ENCODE peak calls at places on chromosome 18, in ten cellular contexts. One of them, this sample, is unnamed.

GRCh38 chr18:14086459-14087231 is 45.6 kb downstream of the ZNF519 start:
- DNase-seq in upper lobe of right lung: no peak
- DNase-seq in fibroblast of mammary gland: peak
- DNase-seq in mucosa of gallbladder: no peak
- DNase-seq in HepG2: peak
- DNase-seq in GM23248: peak
- DNase-seq in left cardiac atrium: no peak
- DNase-seq in GM13976: peak
- DNase-seq in OCI-LY7: peak
- DNase-seq in RKO: peak
- DNase-seq in this sample: no peak

GRCh38 chr18:40926679-40927078 is 1028.4 kb upstream of the PIK3C3 start:
- DNase-seq in GM13976: no peak
- DNase-seq in left cardiac atrium: no peak
- DNase-seq in HepG2: no peak
- DNase-seq in OCI-LY7: no peak
- DNase-seq in upper lobe of right lung: no peak
- DNase-seq in mucosa of gallbladder: no peak
- DNase-seq in GM23248: no peak
- DNase-seq in RKO: no peak
- DNase-seq in fibroblast of mammary gland: no peak
- DNase-seq in this sample: no peak

GRCh38 chr18:60053747-60054304 is 154.0 kb downstream of the PMAIP1 start:
- DNase-seq in fibroblast of mammary gland: peak
- DNase-seq in mucosa of gallbladder: peak
- DNase-seq in HepG2: peak
- DNase-seq in RKO: peak
- DNase-seq in upper lobe of right lung: no peak
- DNase-seq in GM23248: peak
- DNase-seq in left cardiac atrium: no peak
- DNase-seq in OCI-LY7: no peak
- DNase-seq in GM13976: no peak
- DNase-seq in this sample: no peak

GRCh38 chr18:22026362-22026761 is 143.0 kb upstream of the GATA6 start:
- DNase-seq in GM13976: no peak
- DNase-seq in OCI-LY7: no peak
- DNase-seq in fibroblast of mammary gland: no peak
- DNase-seq in mucosa of gallbladder: peak
- DNase-seq in HepG2: no peak
- DNase-seq in upper lobe of right lung: no peak
- DNase-seq in left cardiac atrium: no peak
- DNase-seq in GM23248: no peak
- DNase-seq in RKO: no peak
- DNase-seq in this sample: no peak

GRCh38 chr18:21740474-21740723 is 193 bp upstream of the MIB1 start:
- DNase-seq in mucosa of gallbladder: peak
- DNase-seq in left cardiac atrium: peak
- DNase-seq in RKO: peak
- DNase-seq in GM23248: peak
- DNase-seq in GM13976: peak
- DNase-seq in upper lobe of right lung: peak
- DNase-seq in OCI-LY7: peak
- DNase-seq in fibroblast of mammary gland: peak
- DNase-seq in HepG2: peak
- DNase-seq in this sample: peak

GRCh38 chr18:75253784-75254183 is 43.2 kb downstream of the TSHZ1 start:
- DNase-seq in GM13976: no peak
- DNase-seq in left cardiac atrium: no peak
- DNase-seq in HepG2: no peak
- DNase-seq in OCI-LY7: no peak
- DNase-seq in RKO: no peak
- DNase-seq in GM23248: peak
- DNase-seq in mucosa of gallbladder: no peak
- DNase-seq in fibroblast of mammary gland: peak
- DNase-seq in upper lobe of right lung: no peak
- DNase-seq in this sample: no peak

GRCh38 chr18:62757399-62758010 is 42.2 kb downstream of the PHLPP1 start:
- DNase-seq in upper lobe of right lung: no peak
- DNase-seq in fibroblast of mammary gland: no peak
- DNase-seq in mucosa of gallbladder: no peak
- DNase-seq in GM23248: no peak
- DNase-seq in GM13976: no peak
- DNase-seq in OCI-LY7: no peak
- DNase-seq in RKO: no peak
- DNase-seq in left cardiac atrium: no peak
- DNase-seq in HepG2: no peak
- DNase-seq in this sample: no peak

GRCh38 chr18:60019463-60019840 is 119.7 kb downstream of the PMAIP1 start:
- DNase-seq in OCI-LY7: no peak
- DNase-seq in fibroblast of mammary gland: peak
- DNase-seq in HepG2: no peak
- DNase-seq in mucosa of gallbladder: no peak
- DNase-seq in left cardiac atrium: no peak
- DNase-seq in RKO: no peak
- DNase-seq in upper lobe of right lung: no peak
- DNase-seq in GM23248: peak
- DNase-seq in GM13976: no peak
- DNase-seq in this sample: no peak

GRCh38 chr18:11883153-11883552 is 25.0 kb downstream of the MPPE1 start:
- DNase-seq in fibroblast of mammary gland: no peak
- DNase-seq in GM13976: peak
- DNase-seq in RKO: no peak
- DNase-seq in HepG2: no peak
- DNase-seq in mucosa of gallbladder: no peak
- DNase-seq in left cardiac atrium: no peak
- DNase-seq in GM23248: no peak
- DNase-seq in OCI-LY7: peak
- DNase-seq in upper lobe of right lung: no peak
- DNase-seq in this sample: no peak

GRCh38 chr18:80034852-80035406 is 695 bp downstream of the RBFA start:
- DNase-seq in upper lobe of right lung: no peak
- DNase-seq in mucosa of gallbladder: no peak
- DNase-seq in left cardiac atrium: no peak
- DNase-seq in GM23248: peak
- DNase-seq in OCI-LY7: no peak
- DNase-seq in RKO: peak
- DNase-seq in GM13976: no peak
- DNase-seq in HepG2: no peak
- DNase-seq in fibroblast of mammary gland: peak
- DNase-seq in this sample: no peak

GRCh38 chr18:44938396-44939036 is 257.8 kb downstream of the SETBP1 start:
- DNase-seq in HepG2: no peak
- DNase-seq in RKO: no peak
- DNase-seq in GM13976: no peak
- DNase-seq in fibroblast of mammary gland: no peak
- DNase-seq in mucosa of gallbladder: peak
- DNase-seq in left cardiac atrium: no peak
- DNase-seq in GM23248: no peak
- DNase-seq in upper lobe of right lung: no peak
- DNase-seq in OCI-LY7: no peak
- DNase-seq in this sample: no peak